ENCODE peak calls at places on chromosomes 2 and 18, in four cellular contexts. L is HCT116, H is K562, X is HepG2. V is an unnamed sample.

GRCh38 chr2:40814621-40815020 is 362.7 kb upstream of the SLC8A1 start:
- DNase-seq in L (no peak), H (no peak), X (no peak), V (no peak)

GRCh38 chr2:99031481-99031880 is 95.5 kb upstream of the CRACDL start:
- DNase-seq in L (no peak), H (no peak), X (no peak), V (no peak)

GRCh38 chr2:136235451-136236418 is 117.8 kb upstream of the CXCR4 start:
- DNase-seq in L (peak), H (no peak), X (peak), V (no peak)

GRCh38 chr2:2229898-2230817 is 100.9 kb downstream of the MYT1L start:
- DNase-seq in L (no peak), H (no peak), X (no peak), V (peak)

GRCh38 chr2:32811696-32812095 is 135.1 kb upstream of the LTBP1 start:
- DNase-seq in L (no peak), H (no peak), X (no peak), V (no peak)

GRCh38 chr2:62456721-62457539 is 49.1 kb downstream of the TMEM17 start:
- DNase-seq in L (no peak), H (peak), X (peak), V (peak)

GRCh38 chr18:37457754-37458153 is 107.8 kb downstream of the CELF4 start:
- DNase-seq in L (no peak), H (no peak), X (no peak), V (no peak)

GRCh38 chr18:33579147-33579867 is 1.3 kb downstream of the ASXL3 start:
- DNase-seq in L (no peak), H (no peak), X (no peak), V (no peak)

GRCh38 chr18:50803579-50803978 is 16.2 kb downstream of the MRO start:
- DNase-seq in L (no peak), H (no peak), X (no peak), V (no peak)

GRCh38 chr18:46337206-46337710 is 233.1 kb downstream of the HAUS1 start:
- DNase-seq in L (no peak), H (no peak), X (no peak), V (peak)

GRCh38 chr2:185939858-185940257 is 201.3 kb downstream of the FSIP2 start:
- DNase-seq in L (no peak), H (no peak), X (peak), V (no peak)

GRCh38 chr2:228140934-228141528 is 40.5 kb downstream of the SPHKAP start:
- DNase-seq in L (no peak), H (no peak), X (no peak), V (no peak)

GRCh38 chr2:219243291-219243761 is 1.9 kb downstream of the GLB1L start:
- DNase-seq in L (no peak), H (no peak), X (no peak), V (no peak)

GRCh38 chr2:100237770-100238169 is 84.5 kb downstream of the LONRF2 start:
- DNase-seq in L (no peak), H (peak), X (no peak), V (peak)

GRCh38 chr2:152425765-152426710 is 91.1 kb downstream of the FMNL2 start:
- DNase-seq in L (no peak), H (no peak), X (peak), V (no peak)

GRCh38 chr2:226450141-226450540 is 349.5 kb downstream of the IRS1 start:
- DNase-seq in L (no peak), H (no peak), X (no peak), V (no peak)

GRCh38 chr18:4004176-4004829 is 450.8 kb downstream of the DLGAP1 start:
- DNase-seq in L (peak), H (no peak), X (no peak), V (no peak)

GRCh38 chr2:128420131-128420530 is 101.5 kb upstream of the HS6ST1 start:
- DNase-seq in L (no peak), H (no peak), X (no peak), V (no peak)

GRCh38 chr2:101238930-101239759 is 13.5 kb upstream of the CNOT11 start:
- DNase-seq in L (no peak), H (no peak), X (peak), V (no peak)

GRCh38 chr18:48929212-48929612 is 21.6 kb downstream of the SMAD7 start:
- DNase-seq in L (no peak), H (no peak), X (no peak), V (no peak)

GRCh38 chr2:230075988-230076631 is 7.4 kb upstream of the SLC16A14 start:
- DNase-seq in L (no peak), H (no peak), X (no peak), V (no peak)

GRCh38 chr2:169029341-169029740 is 1.8 kb downstream of the ABCB11 start:
- DNase-seq in L (no peak), H (no peak), X (no peak), V (no peak)

GRCh38 chr2:20585710-20586378 is 65.1 kb downstream of the HS1BP3 start:
- DNase-seq in L (no peak), H (no peak), X (no peak), V (no peak)

GRCh38 chr18:10259934-10260333 is 194.5 kb upstream of the APCDD1 start:
- DNase-seq in L (no peak), H (no peak), X (no peak), V (no peak)

GRCh38 chr2:239948100-239948881 is 76.9 kb downstream of the NDUFA10 start:
- DNase-seq in L (no peak), H (no peak), X (no peak), V (no peak)
- TF ChIP-seq REST in L (no peak), H (no peak), X (no peak), V (no peak)

GRCh38 chr2:235937092-235937491 is 231.1 kb downstream of the GBX2 start:
- DNase-seq in L (no peak), H (no peak), X (no peak), V (no peak)

GRCh38 chr2:235936493-235936892 is 231.7 kb downstream of the GBX2 start:
- DNase-seq in L (no peak), H (peak), X (peak), V (no peak)

GRCh38 chr2:235935773-235936172 is 232.4 kb downstream of the GBX2 start:
- DNase-seq in L (no peak), H (no peak), X (no peak), V (no peak)

GRCh38 chr2:235934059-235934896 is 233.9 kb downstream of the GBX2 start:
- DNase-seq in L (no peak), H (no peak), X (no peak), V (no peak)

DNA sequence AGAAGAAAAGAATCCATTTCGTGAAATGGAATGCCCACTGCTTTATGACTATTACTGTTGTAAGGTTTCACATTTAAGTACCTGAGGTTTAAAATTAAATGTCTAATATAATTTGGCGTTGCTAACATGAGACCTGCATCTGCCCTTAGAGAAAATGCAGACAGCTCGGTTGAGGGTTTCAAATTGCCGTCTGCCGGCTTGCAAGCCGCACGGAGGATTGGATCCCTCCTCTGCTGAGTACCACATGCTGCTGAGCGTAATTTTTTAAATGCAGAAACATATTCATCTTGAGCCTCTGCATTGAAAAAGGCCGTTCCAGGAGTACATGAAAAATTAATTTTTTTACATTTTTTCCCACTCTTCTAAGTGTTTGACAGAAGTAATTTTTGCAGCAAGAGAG is 233.1 kb downstream of the GBX2 start:
- DNase-seq in L (no peak), H (no peak), X (no peak), V (no peak)
- TF ChIP-seq ELF1 in L (no peak), H (no peak), X (no peak), V (no peak)

DNA sequence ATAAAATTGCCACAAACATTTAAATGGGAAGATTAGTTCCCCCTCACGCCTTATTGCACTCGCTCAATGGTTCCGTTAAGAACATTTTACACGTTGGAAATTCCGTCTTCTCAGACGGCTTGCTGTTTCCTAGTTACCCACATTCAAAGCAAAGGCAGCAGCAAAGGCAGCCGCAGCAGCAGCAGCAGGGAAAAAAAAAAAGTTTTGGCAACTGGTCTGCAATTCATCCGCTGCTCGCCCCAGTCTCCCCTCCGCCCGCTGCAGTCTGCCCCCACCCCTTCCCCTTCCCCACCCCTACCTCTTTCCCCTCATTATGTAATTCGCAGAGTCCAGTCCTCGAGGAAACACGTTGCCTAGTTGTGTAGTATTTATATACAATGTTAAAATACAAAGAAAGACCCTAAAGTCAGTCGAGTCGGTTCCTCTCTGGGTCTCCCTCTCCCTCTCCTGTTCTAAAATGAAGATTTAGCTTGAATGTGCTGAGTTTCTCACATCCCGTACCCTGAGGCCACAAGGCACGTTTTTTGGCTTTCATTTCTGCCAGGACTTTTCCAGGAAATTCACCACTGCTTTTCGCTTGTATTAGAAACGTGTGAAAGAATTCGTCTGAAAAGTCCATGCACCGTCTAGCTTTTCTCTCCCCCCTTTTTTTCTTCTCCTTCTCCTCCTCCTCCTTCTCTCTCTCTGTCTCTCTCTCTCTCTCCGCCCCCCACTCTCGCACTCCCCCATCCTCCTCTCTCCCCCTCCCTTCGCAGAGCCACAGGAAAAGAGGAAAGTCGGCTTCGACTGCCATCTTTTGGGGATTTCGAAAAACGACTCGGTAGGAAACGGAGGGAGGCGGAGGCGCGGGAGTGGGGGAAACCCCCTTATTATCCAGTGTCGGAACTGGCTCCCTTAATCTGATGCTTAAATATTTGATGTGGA is 140.0 kb downstream of the MEIS1 start:
- DNase-seq in L (no peak), H (peak), X (peak), V (peak)
- TF ChIP-seq REST in L (no peak), H (no peak), X (no peak), V (no peak)

GRCh38 chr2:180728928-180729559 is 251.4 kb upstream of the UBE2E3 start:
- DNase-seq in L (no peak), H (no peak), X (no peak), V (no peak)

GRCh38 chr2:180734382-180734781 is 246.0 kb upstream of the UBE2E3 start:
- DNase-seq in L (no peak), H (no peak), X (no peak), V (no peak)

GRCh38 chr2:180733330-180733729 is 247.1 kb upstream of the UBE2E3 start:
- DNase-seq in L (no peak), H (no peak), X (no peak), V (no peak)

GRCh38 chr2:180732337-180732736 is 248.1 kb upstream of the UBE2E3 start:
- DNase-seq in L (no peak), H (no peak), X (no peak), V (no peak)

GRCh38 chr2:180730976-180731375 is 249.4 kb upstream of the UBE2E3 start:
- DNase-seq in L (no peak), H (no peak), X (peak), V (no peak)
- TF ChIP-seq ELF1 in L (no peak), H (no peak), X (no peak), V (no peak)

DNA sequence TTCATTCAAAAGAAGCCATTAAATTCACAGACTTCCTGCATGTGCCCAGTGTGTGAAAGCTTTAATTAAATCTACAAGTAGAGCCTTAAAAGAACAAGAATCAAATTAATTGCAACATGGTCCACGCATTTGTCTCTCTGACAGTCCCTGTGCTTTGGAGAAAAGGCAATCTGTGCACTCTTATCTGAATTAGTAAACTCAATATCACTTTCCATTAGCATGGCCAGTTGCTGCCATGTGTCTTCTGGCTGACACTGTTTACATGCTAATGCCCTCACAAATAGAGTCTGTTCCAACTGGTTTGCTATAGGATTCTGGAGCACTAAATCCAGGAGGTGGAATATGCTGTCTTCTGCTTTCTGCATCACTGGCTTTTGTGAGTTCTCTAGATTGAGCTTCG is 434.5 kb upstream of the RAB12 start:
- DNase-seq in L (no peak), H (no peak), X (no peak), V (peak)
- TF ChIP-seq REST in L (no peak), H (no peak), X (no peak), V (no peak)

GRCh38 chr18:54223568-54224241 is 764 bp downstream of the MBD2 start:
- DNase-seq in L (peak), H (peak), X (no peak), V (peak)
- TF ChIP-seq ELF1 in L (no peak), H (no peak), X (no peak), V (no peak)

GRCh38 chr2:55519908-55520885 is 679 bp downstream of the CFAP36 start:
- DNase-seq in L (no peak), H (peak), X (peak), V (peak)

GRCh38 chr2:55518846-55519167 is 711 bp upstream of the CFAP36 start:
- DNase-seq in L (no peak), H (peak), X (peak), V (peak)
- TF ChIP-seq REST in L (no peak), H (peak), X (no peak), V (no peak)

GRCh38 chr2:6865346-6866238 is at the start of gene CMPK2:
- DNase-seq in L (no peak), H (peak), X (peak), V (peak)
- TF ChIP-seq ELF1 in L (no peak), H (peak), X (no peak), V (no peak)